ENCODE peak calls at places on chromosomes 5 and 9, in eight cellular contexts. D is right lobe of liver, H is NB4, O is cardiac muscle cell, X is mucosa of descending colon, V is retinal pigment epithelial cell, S is breast epithelium, G is GM23248. J is an unnamed sample.

GRCh38 chr5:133680830-133681555 is 68.7 kb upstream of the FSTL4 start:
- DNase-seq in O (no peak), X (no peak), V (no peak), D (peak; percentile 18), H (no peak), S (no peak), G (no peak), J (no peak)

GRCh38 chr5:176629853-176630680 is at the start of the genes EIF4E1B and SNCB:
- DNase-seq in S (no peak), O (peak; percentile 80), H (no peak), X (no peak), G (peak; percentile 75), V (no peak), D (no peak), J (no peak)

GRCh38 chr9:37290881-37291485 is 131.5 kb upstream of the GRHPR start:
- DNase-seq in D (no peak), G (peak; percentile 84), V (no peak), X (no peak), S (no peak), H (peak; percentile 62), O (no peak), J (no peak)

GRCh38 chr5:133370281-133370890 is 242.0 kb downstream of the FSTL4 start:
- DNase-seq in S (no peak), V (no peak), H (no peak), D (no peak), X (no peak), O (no peak), G (peak; percentile 40), J (no peak)

GRCh38 chr5:109688647-109688998 is 1.1 kb upstream of the MAN2A1 start:
- DNase-seq in S (no peak), D (no peak), O (no peak), X (no peak), H (peak; percentile 76), V (no peak), G (peak; percentile 65), J (peak; percentile 54)

GRCh38 chr5:24905123-24905522 is 260.3 kb upstream of the CDH10 start:
- DNase-seq in D (no peak), V (no peak), G (peak; percentile 59), X (no peak), S (no peak), O (no peak), H (peak; percentile 86), J (no peak)

GRCh38 chr5:149732500-149733128 is 2.5 kb downstream of the PPARGC1B start:
- DNase-seq in O (peak; percentile 24), G (peak; percentile 28), V (no peak), S (no peak), D (peak; percentile 76), H (no peak), X (peak; percentile 78), J (no peak)

GRCh38 chr5:178483620-178484019 is 106.6 kb downstream of the COL23A1 start:
- DNase-seq in V (no peak), O (no peak), H (peak; percentile 93), S (no peak), D (peak; percentile 53), X (no peak), G (no peak), J (peak; percentile 81)

GRCh38 chr9:110426052-110426709 is 88.5 kb upstream of the TXNDC8 start:
- DNase-seq in X (no peak), H (peak; percentile 12), G (peak; percentile 53), V (peak; percentile 9), O (no peak), D (no peak), S (no peak), J (peak; percentile 25)

GRCh38 chr9:95793924-95794828 is 81.3 kb upstream of the ERCC6L2 start:
- DNase-seq in S (no peak), O (no peak), G (peak; percentile 84), V (peak; percentile 63), D (no peak), H (no peak), X (no peak), J (no peak)

GRCh38 chr9:129556576-129557191 is 64.2 kb downstream of the C9orf50 start:
- DNase-seq in V (no peak), S (no peak), X (no peak), G (no peak), D (no peak), H (no peak), O (no peak), J (no peak)

GRCh38 chr9:85108806-85109205 is 439.3 kb downstream of the NTRK2 start:
- DNase-seq in S (no peak), V (no peak), D (no peak), H (no peak), X (no peak), G (no peak), O (no peak), J (no peak)

GRCh38 chr9:89662718-89663246 is 58.0 kb downstream of the GADD45G start:
- DNase-seq in D (no peak), S (no peak), O (no peak), G (no peak), V (no peak), H (no peak), X (no peak), J (no peak)

GRCh38 chr5:111551120-111551519 is 38.8 kb upstream of the STARD4 start:
- DNase-seq in H (no peak), D (no peak), X (no peak), V (no peak), G (no peak), O (no peak), S (no peak), J (no peak)

GRCh38 chr9:100577776-100578448 is at the start of gene CAVIN4:
- DNase-seq in O (no peak), V (no peak), X (no peak), D (no peak), S (no peak), G (peak; percentile 79), H (no peak), J (no peak)
- H3K4me3 ChIP-seq in O (no peak within 1 kb of the TSS), V (no peak within 1 kb of the TSS), X (no peak within 1 kb of the TSS), D (no peak within 1 kb of the TSS), S (no peak within 1 kb of the TSS), G (peak within 1 kb of the TSS; percentile 40), H (no peak within 1 kb of the TSS), J (no peak within 1 kb of the TSS)

DNA sequence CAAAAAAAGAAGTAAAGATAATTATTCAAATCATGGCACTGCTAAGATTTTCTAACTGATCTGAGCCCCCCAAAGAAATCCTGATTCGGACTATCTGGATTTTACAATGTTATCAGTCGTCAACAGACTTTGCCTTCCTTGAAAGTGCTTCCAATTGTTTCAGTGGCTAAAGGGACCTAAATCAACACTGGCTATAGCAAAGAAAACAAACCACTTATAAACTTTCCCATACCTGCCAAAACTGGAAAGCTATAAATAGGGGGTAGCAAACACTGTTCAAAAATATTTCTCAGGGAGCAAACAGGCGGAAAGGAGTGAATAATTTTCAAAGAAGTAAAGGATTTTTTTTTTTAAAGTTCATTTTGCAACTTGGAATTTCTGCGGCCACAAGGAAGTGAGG is 105.6 kb upstream of the LIFR start:
- DNase-seq in O (no peak), H (no peak), V (no peak), X (no peak), D (no peak), G (no peak), S (no peak), J (no peak)
- H3K4me3 ChIP-seq in O (no peak overlapping the region), H (no peak overlapping the region), V (no peak overlapping the region), X (no peak overlapping the region), D (no peak overlapping the region), G (no peak overlapping the region), S (no peak overlapping the region), J (no peak overlapping the region)

DNA sequence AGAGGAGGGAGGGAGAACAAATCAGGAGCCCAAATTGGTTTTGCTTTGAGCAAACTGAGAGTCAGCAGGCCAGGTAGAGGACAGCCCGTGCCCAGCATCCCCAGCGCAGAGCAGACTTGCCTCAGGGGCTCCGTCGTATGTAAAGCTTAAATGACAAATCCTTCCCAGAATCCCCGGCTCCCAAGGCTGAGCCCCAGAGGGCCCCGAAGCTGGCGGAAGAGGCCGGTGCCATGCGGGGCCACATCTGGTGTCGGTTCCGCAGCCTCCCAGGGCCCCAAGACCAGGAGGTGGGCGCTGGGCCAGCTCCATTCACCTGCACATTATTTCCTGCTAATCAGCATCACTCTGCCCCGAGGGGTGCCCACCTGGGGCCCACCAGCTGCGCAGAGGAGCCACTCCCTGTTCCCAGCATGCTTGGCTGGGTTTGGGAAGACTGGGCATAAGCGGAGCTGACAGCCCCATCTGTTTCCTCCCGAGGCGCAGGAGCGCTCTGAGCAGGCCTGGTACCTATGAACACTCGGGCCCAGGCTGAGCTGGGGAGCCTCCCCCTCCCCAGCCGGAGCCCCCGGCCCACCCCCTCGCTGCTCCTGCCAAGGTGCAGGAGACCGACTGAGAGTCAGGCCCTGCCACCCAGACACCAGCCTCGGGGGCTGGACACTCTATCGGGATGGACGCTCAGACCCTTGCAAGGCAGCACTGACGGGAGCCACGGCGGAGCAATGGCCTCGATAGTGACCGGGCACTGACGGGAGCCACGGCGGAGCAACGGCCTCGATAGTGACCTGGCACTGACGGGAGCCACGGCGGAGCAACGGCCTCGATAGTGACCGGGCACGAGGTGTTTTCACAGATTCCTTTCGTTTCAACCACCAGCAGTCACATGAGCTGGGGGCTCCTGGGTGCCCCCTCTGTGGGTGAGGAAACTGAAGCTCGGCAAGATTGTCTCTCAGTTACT is 123.8 kb upstream of the PPP1R26 start:
- DNase-seq in S (no peak), X (no peak), H (no peak), O (no peak), V (no peak), G (no peak), D (no peak), J (no peak)
- H3K4me3 ChIP-seq in S (no peak overlapping the region), X (no peak overlapping the region), H (no peak overlapping the region), O (no peak overlapping the region), V (no peak overlapping the region), G (no peak overlapping the region), D (no peak overlapping the region), J (no peak overlapping the region)

GRCh38 chr5:135497971-135498661 is 37.6 kb downstream of the NEUROG1 start:
- DNase-seq in D (no peak), O (no peak), H (no peak), S (no peak), X (no peak), V (no peak), G (peak; percentile 29), J (no peak)
- H3K4me3 ChIP-seq in D (no peak overlapping the region), O (no peak overlapping the region), H (no peak overlapping the region), S (no peak overlapping the region), X (no peak overlapping the region), V (no peak overlapping the region), G (no peak overlapping the region), J (no peak overlapping the region)

GRCh38 chr5:59744531-59744992 is 149.0 kb downstream of the PDE4D start:
- DNase-seq in H (no peak), X (no peak), V (no peak), S (no peak), D (no peak), O (no peak), G (peak; percentile 71), J (no peak)
- H3K4me3 ChIP-seq in H (no peak overlapping the region), X (no peak overlapping the region), V (no peak overlapping the region), S (no peak overlapping the region), D (no peak overlapping the region), O (no peak overlapping the region), G (no peak overlapping the region), J (no peak overlapping the region)

GRCh38 chr9:90805006-90805993 is 3.7 kb downstream of the SYK start:
- DNase-seq in G (no peak), X (no peak), O (no peak), H (no peak), V (no peak), S (no peak), D (no peak), J (no peak)
- H3K4me3 ChIP-seq in G (no peak overlapping the region), X (no peak overlapping the region), O (no peak overlapping the region), H (peak overlapping the region; percentile 83), V (no peak overlapping the region), S (no peak overlapping the region), D (no peak overlapping the region), J (peak overlapping the region; percentile 11)

GRCh38 chr9:120867676-120868338 is 9.2 kb downstream of the PHF19 start:
- DNase-seq in X (no peak), H (no peak), V (no peak), G (no peak), S (no peak), D (no peak), O (no peak), J (no peak)
- H3K4me3 ChIP-seq in X (no peak overlapping the region), H (no peak overlapping the region), V (peak overlapping the region; percentile 39), G (peak overlapping the region; percentile 63), S (peak overlapping the region; percentile 83), D (no peak overlapping the region), O (peak overlapping the region; percentile 15), J (peak overlapping the region; percentile 41)